ENCODE peak calls at places on chromosomes 3 and 15, in six cellular contexts. B is transverse colon, I is GM13977, N is HepG2, M is breast epithelium, T is thoracic aorta. Y is an unnamed sample.
A peak's percentile ranks its signal among the peaks of the same experiment; 100 is the strongest.

GRCh38 chr3:125051715-125052581 is 3.8 kb downstream of the HEG1 start:
- DNase-seq in B (peak; percentile 30), M (no peak), T (peak; percentile 34), I (peak; percentile 74), N (no peak), Y (peak; percentile 20)

GRCh38 chr3:130671545-130671944 is 75.1 kb downstream of the PIK3R4 start:
- DNase-seq in B (no peak), M (no peak), I (no peak), N (no peak), T (no peak), Y (peak; percentile 26)

GRCh38 chr3:172040078-172040975 is 949 bp downstream of the FNDC3B start:
- DNase-seq in B (peak; percentile 84), I (peak; percentile 79), T (peak; percentile 45), M (peak; percentile 66), N (peak; percentile 72), Y (peak; percentile 76)

GRCh38 chr15:60912984-60913697 is 316.0 kb downstream of the RORA start:
- DNase-seq in M (peak; percentile 73), B (no peak), I (no peak), N (no peak), T (no peak), Y (no peak)

GRCh38 chr15:60397772-60398445 is at the start of gene ANXA2:
- DNase-seq in B (peak; percentile 92), M (peak; percentile 86), N (no peak), I (peak; percentile 92), T (peak; percentile 69), Y (peak; percentile 94)

GRCh38 chr15:78977091-78977571 is 32.3 kb upstream of the CTSH start:
- DNase-seq in M (no peak), I (peak; percentile 85), B (no peak), N (no peak), T (no peak), Y (no peak)

GRCh38 chr15:65638681-65639089 is 16.9 kb downstream of the SLC24A1 start:
- DNase-seq in N (peak; percentile 57), M (no peak), T (no peak), B (no peak), I (peak; percentile 69), Y (peak; percentile 85)

GRCh38 chr3:32685604-32686185 is 707 bp downstream of the CNOT10 start:
- DNase-seq in I (no peak), B (no peak), M (no peak), N (peak; percentile 9), T (no peak), Y (peak; percentile 5)

GRCh38 chr15:86743283-86743903 is 663.7 kb downstream of the AGBL1 start:
- DNase-seq in T (no peak), I (no peak), M (no peak), N (peak; percentile 1), B (peak; percentile 64), Y (peak; percentile 20)

GRCh38 chr3:11289864-11290263 is 17.7 kb downstream of the ATG7 start:
- DNase-seq in B (no peak), T (no peak), I (no peak), N (no peak), M (no peak), Y (no peak)

GRCh38 chr15:64566629-64567427 is 106.5 kb downstream of the ZNF609 start:
- DNase-seq in M (no peak), N (no peak), I (no peak), T (no peak), B (no peak), Y (no peak)

GRCh38 chr3:126307591-126308393 is 49.4 kb downstream of the KLF15 start:
- DNase-seq in T (no peak), B (no peak), M (no peak), I (no peak), N (no peak), Y (no peak)

GRCh38 chr3:72150634-72151412 is 365.9 kb upstream of the PROK2 start:
- DNase-seq in M (no peak), N (peak; percentile 91), B (peak; percentile 73), T (no peak), I (no peak), Y (no peak)

GRCh38 chr3:15223684-15224575 is 17.9 kb downstream of the CAPN7 start:
- DNase-seq in T (no peak), B (no peak), N (peak; percentile 63), I (no peak), M (no peak), Y (no peak)

GRCh38 chr3:48215876-48216275 is 7.4 kb upstream of the CAMP start:
- DNase-seq in B (peak; percentile 11), M (no peak), I (no peak), N (no peak), T (no peak), Y (no peak)

GRCh38 chr3:188316021-188316722 is 162.2 kb downstream of the LPP start:
- DNase-seq in N (peak; percentile 28), I (no peak), M (no peak), B (no peak), T (no peak), Y (no peak)

GRCh38 chr3:131591394-131591990 is 88.7 kb upstream of the MRPL3 start:
- DNase-seq in M (no peak), B (no peak), N (no peak), I (no peak), T (no peak), Y (no peak)

GRCh38 chr15:73869216-73869995 is 4.0 kb upstream of the TBC1D21 start:
- DNase-seq in M (no peak), B (no peak), T (no peak), I (no peak), N (no peak), Y (no peak)

GRCh38 chr3:19798324-19798723 is 135.7 kb downstream of the EFHB start:
- DNase-seq in T (no peak), M (no peak), N (no peak), B (no peak), I (no peak), Y (no peak)

DNA sequence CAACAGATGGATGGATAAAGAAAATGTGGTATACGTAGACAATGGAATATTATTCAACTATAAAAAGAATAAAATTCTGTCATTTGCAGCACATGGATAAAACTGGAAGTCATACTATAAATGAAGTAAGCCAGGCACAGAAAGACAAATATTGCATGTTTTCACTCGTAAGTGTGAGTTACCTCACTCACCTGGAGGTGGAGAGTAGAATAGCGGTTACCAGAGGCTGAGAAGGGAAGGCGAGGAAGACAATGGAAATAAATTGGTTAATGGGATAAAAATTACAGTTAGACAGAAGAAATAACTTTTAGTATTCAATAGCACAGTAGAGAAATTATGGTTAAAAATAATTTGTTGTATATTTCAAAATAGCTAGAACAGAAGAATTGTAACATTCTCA is 141.6 kb downstream of the EFHB start:
- DNase-seq in T (no peak), I (no peak), B (no peak), N (no peak), M (no peak), Y (no peak)
- TF ChIP-seq CTCF in T (no peak), I (no peak), B (no peak), N (no peak), M (no peak), Y (no peak)

DNA sequence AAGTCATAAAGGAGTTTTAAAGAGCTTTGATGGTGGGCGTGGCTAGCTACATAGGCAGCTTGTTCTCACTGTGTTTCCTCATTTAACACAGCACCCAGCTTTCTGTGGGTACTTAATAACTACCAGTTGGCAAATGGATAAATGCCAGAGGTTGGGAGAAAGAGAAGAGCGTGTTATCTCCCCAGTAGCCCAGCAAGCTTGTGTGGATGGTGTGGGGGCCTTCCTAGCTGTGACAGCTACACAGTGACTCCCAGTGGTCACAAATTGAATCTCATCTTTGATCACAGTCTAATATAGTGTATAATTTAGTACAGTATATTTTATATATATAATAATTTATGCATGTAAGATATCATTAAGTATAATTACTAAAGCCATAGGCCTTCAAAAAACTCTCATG is 984.1 kb downstream of the EPHA3 start:
- DNase-seq in T (no peak), I (no peak), B (peak; percentile 8), N (peak; percentile 2), M (no peak), Y (peak; percentile 2)
- TF ChIP-seq CTCF in T (peak; percentile 51), I (peak; percentile 41), B (peak; percentile 50), N (peak; percentile 42), M (no peak), Y (no peak)

DNA sequence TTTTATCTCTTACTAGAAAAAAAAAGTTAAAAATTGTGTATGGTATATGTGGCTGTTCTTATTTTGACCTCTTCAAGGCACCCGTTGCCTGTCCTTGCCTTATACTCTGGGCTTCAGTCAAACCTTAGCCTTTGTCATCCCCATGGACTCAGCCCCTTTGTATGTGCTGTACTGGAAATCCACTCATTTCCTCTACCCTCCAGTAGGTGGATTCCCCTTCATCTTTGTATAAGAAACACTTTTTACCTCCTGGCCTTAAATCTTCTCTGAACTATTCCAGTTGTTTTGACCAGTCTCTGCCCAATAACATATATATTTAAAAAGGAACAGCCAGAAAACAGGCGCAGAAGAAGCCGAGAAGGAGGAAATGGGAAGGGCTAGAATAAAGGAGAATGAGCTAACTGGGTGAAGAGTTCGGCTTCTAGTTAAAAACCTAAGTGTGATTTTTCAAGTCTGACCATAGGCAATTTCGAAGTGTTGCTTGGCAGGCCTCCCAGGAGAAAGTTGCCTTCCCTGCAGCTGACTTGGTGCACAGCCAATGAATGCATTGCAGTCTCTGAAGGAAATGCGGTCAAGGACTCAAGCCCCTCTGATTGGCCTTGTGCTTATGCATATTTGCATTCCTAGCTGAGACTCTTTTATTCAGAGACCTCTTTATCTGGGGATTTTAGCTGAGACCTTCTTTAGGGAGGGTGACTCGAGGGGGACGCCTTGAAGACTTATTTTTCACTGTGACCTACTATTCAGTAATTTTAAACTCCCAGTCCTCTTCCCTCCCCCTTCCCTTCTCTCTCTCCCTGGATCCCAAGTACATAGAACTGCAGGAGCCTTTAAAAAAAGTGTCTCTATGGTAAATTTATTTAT is 277.4 kb downstream of the ROBO1 start:
- DNase-seq in N (no peak), M (peak; percentile 27), T (no peak), I (no peak), B (peak; percentile 25), Y (no peak)
- TF ChIP-seq CTCF in N (no peak), M (no peak), T (no peak), I (no peak), B (no peak), Y (no peak)

GRCh38 chr3:159253860-159254259 is 452.0 kb downstream of the MFSD1 start:
- DNase-seq in N (no peak), I (no peak), T (no peak), B (no peak), M (no peak), Y (no peak)

GRCh38 chr3:159249472-159250131 is 447.7 kb downstream of the MFSD1 start:
- DNase-seq in N (no peak), T (no peak), B (no peak), I (no peak), M (no peak), Y (no peak)

GRCh38 chr3:159252274-159252673 is 450.4 kb downstream of the MFSD1 start:
- DNase-seq in N (no peak), M (no peak), B (no peak), I (no peak), T (no peak), Y (no peak)

GRCh38 chr3:159250961-159251360 is 449.1 kb downstream of the MFSD1 start:
- DNase-seq in M (no peak), T (no peak), B (no peak), I (no peak), N (no peak), Y (no peak)

DNA sequence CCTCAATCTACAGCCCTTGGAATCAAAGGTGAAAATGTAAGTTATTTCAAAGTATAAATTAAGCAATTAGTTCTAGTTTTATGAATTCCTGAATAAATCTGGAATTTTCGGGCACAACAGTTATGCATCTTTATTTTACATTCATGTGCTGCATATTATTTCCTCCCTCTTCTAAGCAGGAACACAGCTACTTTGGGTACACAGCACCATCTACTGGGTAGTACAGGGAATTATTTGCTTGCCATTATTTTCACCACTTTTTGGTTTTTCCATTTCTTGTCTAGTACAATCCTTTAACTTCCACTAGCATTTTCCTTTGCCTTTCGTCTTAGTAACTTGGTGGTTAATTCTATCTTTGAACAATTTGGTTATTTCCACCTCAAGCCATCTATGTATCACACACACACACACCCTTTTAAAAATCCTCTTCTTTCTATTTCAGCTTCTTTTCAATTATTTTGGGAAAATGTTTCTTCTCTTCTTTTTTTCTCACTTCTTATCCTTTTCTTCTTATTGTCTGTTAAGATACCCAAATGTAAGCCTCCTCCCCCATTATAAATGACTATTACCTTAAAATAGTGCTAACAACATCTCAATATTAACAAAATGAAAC is 451.0 kb downstream of the MFSD1 start:
- DNase-seq in M (no peak), I (peak; percentile 9), N (peak; percentile 10), T (no peak), B (no peak), Y (peak; percentile 17)
- TF ChIP-seq CTCF in M (no peak), I (peak; percentile 67), N (peak; percentile 51), T (no peak), B (peak; percentile 59), Y (peak; percentile 37)